ENCODE peak calls at places on chromosomes 16 and 17, in six cellular contexts. Y is MM.1S, G is sigmoid colon, A is prostate gland, T is upper lobe of right lung, D is aorta. K is an unnamed sample.
A peak's percentile ranks its signal among the peaks of the same experiment; 100 is the strongest.

GRCh38 chr16:60367739-60368138 is 1633.6 kb upstream of the GOT2 start:
- DNase-seq in Y (no peak), G (no peak), A (no peak), T (no peak), D (no peak), K (no peak)

GRCh38 chr17:49117581-49118230 is 14.9 kb upstream of the B4GALNT2 start:
- DNase-seq in Y (no peak), G (no peak), A (no peak), T (no peak), D (no peak), K (no peak)

GRCh38 chr17:40099627-40100418 is 566 bp downstream of the NR1D1 start:
- DNase-seq in Y (peak; percentile 14), G (no peak), A (no peak), T (no peak), D (no peak), K (no peak)

GRCh38 chr16:52237823-52238222 is 309.1 kb downstream of the TOX3 start:
- DNase-seq in Y (no peak), G (no peak), A (no peak), T (peak; percentile 36), D (no peak), K (no peak)

GRCh38 chr17:6392609-6393367 is 42.1 kb downstream of the AIPL1 start:
- DNase-seq in Y (no peak), G (no peak), A (no peak), T (no peak), D (no peak), K (no peak)

GRCh38 chr17:63645775-63646491 is 23.7 kb downstream of the MAP3K3 start:
- DNase-seq in Y (no peak), G (no peak), A (no peak), T (no peak), D (no peak), K (no peak)

GRCh38 chr17:64687959-64688358 is 25.9 kb upstream of the SMURF2 start:
- DNase-seq in Y (no peak), G (no peak), A (no peak), T (no peak), D (no peak), K (no peak)

GRCh38 chr16:68031951-68032350 is 8.9 kb downstream of the DUS2 start:
- DNase-seq in Y (no peak), G (peak; percentile 2), A (no peak), T (no peak), D (no peak), K (no peak)

GRCh38 chr17:31581022-31581483 is 189.6 kb downstream of the RAB11FIP4 start:
- DNase-seq in Y (no peak), G (peak; percentile 92), A (peak; percentile 85), T (peak; percentile 88), D (peak; percentile 92), K (no peak)

GRCh38 chr17:12983986-12984932 is 33.6 kb downstream of the ELAC2 start:
- DNase-seq in Y (no peak), G (peak; percentile 91), A (no peak), T (no peak), D (peak; percentile 90), K (no peak)

GRCh38 chr17:38883592-38884526 is 14.0 kb downstream of the LASP1 start:
- DNase-seq in Y (no peak), G (no peak), A (no peak), T (no peak), D (no peak), K (no peak)

GRCh38 chr17:41464682-41465081 is 2.5 kb downstream of the KRT32 start:
- DNase-seq in Y (no peak), G (no peak), A (peak; percentile 87), T (no peak), D (no peak), K (no peak)

GRCh38 chr16:64952177-64952576 is 169.7 kb downstream of the CDH11 start:
- DNase-seq in Y (no peak), G (no peak), A (no peak), T (no peak), D (no peak), K (no peak)

GRCh38 chr16:79417465-79418093 is 183.0 kb downstream of the MAF start:
- DNase-seq in Y (no peak), G (no peak), A (no peak), T (no peak), D (peak; percentile 59), K (no peak)

GRCh38 chr16:67246945-67247697 is at the start of gene FHOD1:
- DNase-seq in Y (peak; percentile 98), G (peak; percentile 99), A (peak; percentile 97), T (peak; percentile 99), D (peak; percentile 98), K (peak; percentile 94)

GRCh38 chr17:44354582-44355309 is 8.9 kb downstream of the FAM171A2 start:
- DNase-seq in Y (no peak), G (no peak), A (no peak), T (peak; percentile 73), D (no peak), K (peak; percentile 49)

GRCh38 chr17:49223517-49224197 is 6.9 kb downstream of the PHOSPHO1 start:
- DNase-seq in Y (peak; percentile 42), G (no peak), A (peak; percentile 13), T (peak; percentile 77), D (peak; percentile 72), K (peak; percentile 43)

GRCh38 chr16:21272253-21272652 is 5.8 kb downstream of the CRYM start:
- DNase-seq in Y (no peak), G (no peak), A (no peak), T (no peak), D (no peak), K (no peak)

GRCh38 chr16:26204138-26204537 is 512.4 kb downstream of the HS3ST4 start:
- DNase-seq in Y (no peak), G (no peak), A (no peak), T (no peak), D (no peak), K (no peak)

GRCh38 chr17:50234581-50234980 is 33.1 kb upstream of the COL1A1 start:
- DNase-seq in Y (no peak), G (no peak), A (no peak), T (no peak), D (no peak), K (no peak)

GRCh38 chr16:50494501-50495491 is 53.4 kb upstream of the NKD1 start:
- DNase-seq in Y (no peak), G (no peak), A (no peak), T (no peak), D (no peak), K (no peak)

GRCh38 chr17:28499366-28499668 is 6.8 kb upstream of the FOXN1 start:
- DNase-seq in Y (no peak), G (no peak), A (no peak), T (no peak), D (no peak), K (no peak)

GRCh38 chr17:58250344-58251011 is 12.1 kb downstream of the LPO start:
- DNase-seq in Y (no peak), G (no peak), A (no peak), T (no peak), D (no peak), K (no peak)

GRCh38 chr16:2362218-2362617 is 21.7 kb upstream of the ABCA3 start:
- DNase-seq in Y (no peak), G (no peak), A (no peak), T (no peak), D (no peak), K (no peak)

GRCh38 chr16:2361129-2361528 is 20.6 kb upstream of the ABCA3 start:
- DNase-seq in Y (no peak), G (no peak), A (no peak), T (no peak), D (no peak), K (no peak)

GRCh38 chr16:2359919-2360318 is 19.4 kb upstream of the ABCA3 start:
- DNase-seq in Y (no peak), G (no peak), A (no peak), T (no peak), D (no peak), K (no peak)

GRCh38 chr16:2357331-2357730 is 16.8 kb upstream of the ABCA3 start:
- DNase-seq in Y (no peak), G (no peak), A (no peak), T (no peak), D (no peak), K (no peak)
- H3K4me1 ChIP-seq in Y (no peaks in the 10 kb centered on the region), G (no peaks in the 10 kb centered on the region), A (no peaks in the 10 kb centered on the region), T (no peaks in the 10 kb centered on the region), D (no peaks in the 10 kb centered on the region), K (no peaks in the 10 kb centered on the region)

GRCh38 chr17:74262601-74263000 is 11.4 kb upstream of the DNAI2 start:
- DNase-seq in Y (no peak), G (no peak), A (no peak), T (no peak), D (no peak), K (no peak)

GRCh38 chr17:74260525-74260850 is 13.5 kb upstream of the DNAI2 start:
- DNase-seq in Y (no peak), G (no peak), A (no peak), T (no peak), D (no peak), K (no peak)

GRCh38 chr17:74257311-74257710 is 16.7 kb upstream of the DNAI2 start:
- DNase-seq in Y (no peak), G (no peak), A (no peak), T (no peak), D (no peak), K (no peak)

DNA sequence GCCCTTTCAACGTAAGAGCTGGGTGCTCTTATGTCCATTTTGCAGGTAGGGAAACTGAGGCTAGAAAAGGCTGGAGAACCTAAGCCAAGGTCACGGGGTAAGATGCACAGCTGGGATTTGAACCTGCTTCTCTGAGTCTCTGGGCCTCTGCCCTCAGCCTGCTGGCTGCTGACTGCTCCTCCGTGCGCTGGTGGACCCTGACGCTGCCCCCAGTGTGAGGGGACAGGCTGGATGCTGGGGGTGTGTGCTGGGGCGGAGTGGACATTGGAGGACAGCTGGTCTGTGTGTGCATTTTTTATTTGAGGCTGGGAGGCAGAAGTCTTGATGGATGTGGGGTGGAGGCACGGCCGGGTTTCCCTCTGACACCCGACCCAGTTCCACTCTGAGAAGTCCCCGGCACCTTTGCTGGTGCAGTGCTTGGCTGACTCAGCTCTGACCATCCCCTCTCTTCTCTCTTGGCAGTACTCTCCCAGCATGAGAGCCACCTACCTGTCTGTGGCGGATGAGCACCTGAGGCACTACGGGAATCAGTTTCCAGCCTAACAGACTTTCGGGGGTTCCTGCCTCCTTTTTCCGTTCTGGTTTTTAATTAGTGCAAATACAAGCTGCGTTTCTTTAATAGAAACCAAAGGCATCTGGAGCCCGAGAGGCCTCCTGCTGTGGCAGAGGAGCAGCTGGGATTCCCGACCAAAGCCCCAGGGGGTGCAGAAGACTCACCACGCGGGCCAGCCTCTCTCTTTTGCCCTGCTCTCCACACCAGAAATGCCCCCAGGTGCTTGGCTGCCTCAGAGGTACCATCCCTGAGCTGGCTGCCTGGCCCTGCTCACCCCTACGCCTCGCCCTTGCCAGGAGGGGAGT is 14.1 kb upstream of the DNAI2 start:
- DNase-seq in Y (no peak), G (no peak), A (no peak), T (no peak), D (no peak), K (no peak)
- H3K27ac ChIP-seq in Y (no peak overlapping the region), G (no peak overlapping the region), A (no peak overlapping the region), T (no peak overlapping the region), D (no peak overlapping the region), K (no peak overlapping the region)

GRCh38 chr17:73478768-73479424 is 165.3 kb downstream of the SDK2 start:
- DNase-seq in Y (no peak), G (no peak), A (no peak), T (no peak), D (no peak), K (no peak)
- H3K4me1 ChIP-seq in Y (peaks cover 4% of the 10 kb centered on the region), G (no peaks in the 10 kb centered on the region), A (no peaks in the 10 kb centered on the region), T (no peaks in the 10 kb centered on the region), D (no peaks in the 10 kb centered on the region), K (no peaks in the 10 kb centered on the region)

DNA sequence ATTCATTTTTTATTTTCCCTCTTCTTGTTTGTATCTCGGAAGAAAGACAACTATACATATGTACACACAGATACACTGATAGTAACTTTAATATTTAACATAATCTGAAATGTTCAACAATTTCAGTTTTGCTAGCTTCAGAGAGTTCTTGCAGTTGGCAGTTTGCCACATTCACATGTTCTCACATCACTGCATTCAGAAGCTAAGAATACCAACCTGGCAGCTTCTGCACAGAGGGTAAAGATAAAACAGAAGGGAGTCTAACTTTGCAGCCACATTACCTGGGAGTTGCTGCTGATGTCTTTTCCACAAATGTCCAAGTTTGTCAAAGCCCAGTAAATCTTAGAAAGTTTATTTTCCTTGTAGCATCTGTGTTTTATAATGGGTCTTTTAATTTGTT is 332.0 kb downstream of the BCAS3 start:
- DNase-seq in Y (peak; percentile 42), G (no peak), A (no peak), T (no peak), D (no peak), K (no peak)
- H3K27ac ChIP-seq in Y (no peak overlapping the region), G (no peak overlapping the region), A (no peak overlapping the region), T (no peak overlapping the region), D (no peak overlapping the region), K (no peak overlapping the region)

K was measured in effector memory CD4-positive, alpha-beta T cell.